ENCODE peak calls at places on chromosomes 2 and 18, in ten cellular contexts. Y, B, C, A, E, K, R, F, Z and G are unnamed samples.

GRCh38 chr18:48879008-48879431 is 71.7 kb downstream of the SMAD7 start:
- DNase-seq in Y (no peak), B (no peak), C (no peak), A (no peak), E (no peak), K (no peak), R (no peak), F (no peak), Z (no peak), G (no peak)

GRCh38 chr2:119580550-119581072 is 36.4 kb downstream of the CFAP221 start:
- DNase-seq in Y (no peak), B (no peak), C (no peak), A (no peak), E (no peak), K (no peak), R (no peak), F (no peak), Z (no peak), G (no peak)

GRCh38 chr2:54879037-54879436 is 155.6 kb downstream of the EML6 start:
- DNase-seq in Y (no peak), B (no peak), C (no peak), A (no peak), E (no peak), K (no peak), R (no peak), F (no peak), Z (no peak), G (no peak)

GRCh38 chr2:102806250-102806837 is 44.5 kb downstream of the TMEM182 start:
- DNase-seq in Y (peak; percentile 4), B (peak; percentile 37), C (peak; percentile 48), A (no peak), E (peak; percentile 13), K (peak; percentile 41), R (no peak), F (peak; percentile 58), Z (peak; percentile 73), G (peak; percentile 41)

GRCh38 chr2:240604291-240604938 is 17.9 kb downstream of the CAPN10 start:
- DNase-seq in Y (no peak), B (no peak), C (peak; percentile 79), A (no peak), E (no peak), K (no peak), R (no peak), F (no peak), Z (peak; percentile 92), G (peak; percentile 48)

GRCh38 chr2:224709276-224709675 is 6.9 kb downstream of the CCDC195 start:
- DNase-seq in Y (no peak), B (no peak), C (no peak), A (no peak), E (no peak), K (no peak), R (no peak), F (no peak), Z (no peak), G (no peak)

GRCh38 chr2:37011126-37011525 is 44.8 kb upstream of the STRN start:
- DNase-seq in Y (no peak), B (no peak), C (no peak), A (no peak), E (no peak), K (no peak), R (no peak), F (no peak), Z (no peak), G (no peak)

GRCh38 chr2:238100049-238100820 is at the start of gene ESPNL:
- DNase-seq in Y (no peak), B (no peak), C (no peak), A (peak; percentile 41), E (peak; percentile 84), K (peak; percentile 36), R (no peak), F (no peak), Z (peak; percentile 28), G (no peak)

GRCh38 chr2:236550701-236551465 is 18.7 kb upstream of the ACKR3 start:
- DNase-seq in Y (no peak), B (peak; percentile 49), C (no peak), A (no peak), E (no peak), K (no peak), R (peak; percentile 63), F (no peak), Z (no peak), G (no peak)